ENCODE peak calls at places on chromosomes 4 and X, in ten cellular contexts. C is fibroblast of the aortic adventitia, W is BJ, J is HCT116, L is epithelial cell of esophagus, Z is H1, X is astrocyte of the cerebellum, V is WERI-Rb-1, B is neural progenitor cell, E is GM12864. G is an unnamed sample.

GRCh38 chr4:87541956-87542709 is 13.0 kb upstream of the SPARCL1 start:
- DNase-seq in C (no peak), W (no peak), J (no peak), L (no peak), Z (no peak), X (no peak), V (no peak), B (no peak), E (no peak), G (no peak)

GRCh38 chr4:123587983-123588494 is 191.4 kb downstream of the SPRY1 start:
- DNase-seq in C (peak; percentile 63), W (peak; percentile 83), J (peak; percentile 63), L (peak; percentile 86), Z (no peak), X (no peak), V (no peak), B (no peak), E (no peak), G (peak; percentile 63)

GRCh38 chr4:80081566-80081965 is 8.5 kb upstream of the ANTXR2 start:
- DNase-seq in C (no peak), W (no peak), J (no peak), L (peak; percentile 91), Z (no peak), X (no peak), V (no peak), B (no peak), E (no peak), G (no peak)

GRCh38 chrX:38192007-38192625 is 28.6 kb downstream of the SRPX start:
- DNase-seq in C (no peak), W (no peak), J (no peak), L (peak; percentile 39), Z (peak; percentile 45), X (no peak), V (no peak), B (peak; percentile 28), E (no peak), G (no peak)

GRCh38 chrX:1593286-1594271 is 2.2 kb downstream of the AKAP17A start:
- DNase-seq in C (no peak), W (no peak), J (no peak), L (no peak), Z (no peak), X (no peak), V (no peak), B (no peak), E (no peak), G (no peak)

GRCh38 chr4:119498520-119498919 is 130.1 kb downstream of the PDE5A start:
- DNase-seq in C (peak; percentile 46), W (no peak), J (no peak), L (no peak), Z (no peak), X (peak; percentile 31), V (no peak), B (no peak), E (no peak), G (peak; percentile 85)

GRCh38 chrX:1385824-1386223 is 6.1 kb downstream of the SLC25A6 start:
- DNase-seq in C (no peak), W (no peak), J (no peak), L (no peak), Z (peak; percentile 44), X (no peak), V (no peak), B (no peak), E (no peak), G (no peak)

GRCh38 chrX:4265036-4265435 is 551.6 kb upstream of the PRKX start:
- DNase-seq in C (no peak), W (no peak), J (no peak), L (no peak), Z (no peak), X (no peak), V (no peak), B (no peak), E (no peak), G (no peak)

GRCh38 chr4:22170353-22170752 is 221.8 kb upstream of the KCNIP4 start:
- DNase-seq in C (peak; percentile 33), W (no peak), J (no peak), L (peak; percentile 58), Z (no peak), X (peak; percentile 53), V (no peak), B (no peak), E (no peak), G (peak; percentile 84)

GRCh38 chr4:17780461-17781071 is 855 bp downstream of the FAM184B start:
- DNase-seq in C (peak; percentile 51), W (no peak), J (no peak), L (peak; percentile 14), Z (no peak), X (no peak), V (no peak), B (peak; percentile 2), E (no peak), G (peak; percentile 15)

GRCh38 chr4:17778431-17778830 is 3.0 kb downstream of the FAM184B start:
- DNase-seq in C (no peak), W (no peak), J (no peak), L (no peak), Z (no peak), X (no peak), V (no peak), B (no peak), E (no peak), G (no peak)

GRCh38 chr4:17781831-17782287 is 438 bp upstream of the FAM184B start:
- DNase-seq in C (no peak), W (no peak), J (no peak), L (no peak), Z (no peak), X (no peak), V (no peak), B (peak; percentile 44), E (no peak), G (no peak)

GRCh38 chr4:17785858-17786257 is 4.4 kb upstream of the FAM184B start:
- DNase-seq in C (no peak), W (no peak), J (no peak), L (no peak), Z (no peak), X (no peak), V (peak; percentile 22), B (no peak), E (no peak), G (no peak)

DNA sequence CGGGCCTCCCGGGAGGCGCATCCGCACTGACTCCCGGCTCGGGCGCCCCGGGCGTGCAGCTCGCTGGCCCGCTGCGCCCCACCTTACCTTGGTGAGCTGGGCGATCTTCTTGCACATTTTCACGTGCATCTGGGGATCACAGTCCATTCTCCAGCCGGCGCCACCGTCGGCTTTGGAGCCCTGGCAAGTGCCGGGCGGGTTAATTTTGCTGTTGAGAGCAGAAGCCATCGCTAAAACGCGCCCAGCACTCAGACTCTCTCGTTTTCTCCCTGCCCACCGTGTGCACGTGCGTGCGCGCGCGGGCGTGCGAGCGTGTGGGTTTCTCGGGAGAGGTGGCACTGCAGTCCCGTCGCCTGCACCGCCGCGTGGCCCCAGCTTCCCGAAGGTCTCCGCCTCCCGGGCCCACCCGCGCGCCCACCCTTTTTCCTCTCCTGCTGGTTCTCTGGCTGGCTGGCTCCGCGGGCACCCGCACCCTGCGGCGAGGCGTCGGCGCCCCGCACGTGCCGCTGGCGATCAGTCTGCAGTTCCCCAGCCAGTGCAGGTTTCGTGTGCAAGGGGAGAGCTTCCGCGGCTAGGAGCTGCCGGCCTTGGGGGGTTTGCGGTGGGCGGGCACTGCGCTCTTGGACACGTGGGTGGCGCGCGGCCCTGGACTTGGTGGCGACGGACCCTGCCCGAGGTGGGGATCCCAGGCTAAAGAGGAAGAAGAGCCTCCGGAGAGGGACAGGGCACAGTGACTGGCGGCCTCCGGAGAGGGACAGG is at the start of gene FAM184B:
- DNase-seq in C (peak; percentile 9), W (no peak), J (no peak), L (peak; percentile 14), Z (peak; percentile 70), X (no peak), V (no peak), B (peak; percentile 49), E (no peak), G (peak; percentile 11)
- H3K4me3 ChIP-seq in C (peak within 1 kb of the TSS; percentile 60), W (peak within 1 kb of the TSS; percentile 39), J (no peak within 1 kb of the TSS), L (peak within 1 kb of the TSS; percentile 46), Z (peak within 1 kb of the TSS; percentile 37), X (peak within 1 kb of the TSS; percentile 53), V (peak within 1 kb of the TSS; percentile 6), B (peak within 1 kb of the TSS; percentile 44), E (no peak within 1 kb of the TSS), G (peak within 1 kb of the TSS; percentile 41)

DNA sequence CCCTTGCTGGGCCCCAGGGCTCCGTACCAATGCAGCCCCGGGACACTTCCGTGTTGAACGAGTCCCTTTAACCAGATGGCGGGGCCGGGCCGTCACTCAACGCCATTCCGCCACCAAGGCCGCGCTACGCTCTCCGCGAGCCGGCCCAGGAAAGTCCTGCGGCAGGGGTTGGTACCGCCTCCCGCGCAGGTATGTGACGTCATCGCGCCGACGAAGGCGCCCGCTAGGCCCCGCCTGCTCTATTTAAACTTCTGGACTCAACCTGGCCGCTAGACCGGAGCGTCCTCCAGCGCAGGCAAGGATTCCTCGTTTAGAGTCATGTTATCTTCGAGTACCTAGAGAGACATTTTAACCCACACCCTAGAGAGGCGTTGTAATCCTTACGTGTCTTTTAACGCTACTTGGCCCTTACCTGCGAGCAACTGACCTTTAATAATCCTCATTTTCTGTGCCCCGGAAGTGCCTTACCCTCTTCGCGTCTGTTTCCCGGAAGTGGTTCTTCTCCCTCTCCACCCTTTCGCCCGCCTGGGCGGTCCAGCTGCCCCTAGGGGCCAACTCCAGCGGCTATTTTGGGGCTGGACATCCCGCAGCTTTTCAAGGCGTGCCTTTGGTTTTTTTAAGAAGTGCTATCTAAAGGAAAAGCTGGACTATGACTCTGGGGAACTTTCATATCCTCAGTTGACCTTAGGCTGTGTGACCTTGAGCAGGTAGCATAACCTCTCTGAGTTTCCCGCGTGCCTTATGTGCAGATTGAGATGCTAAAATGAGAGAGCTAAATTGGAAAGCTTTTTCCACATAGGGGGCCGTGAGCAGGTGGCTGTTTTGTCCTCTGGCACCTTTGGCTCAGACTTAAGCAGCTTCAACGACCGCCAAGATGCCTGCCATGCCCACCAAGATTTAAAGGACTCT is at the start of gene PNPLA4:
- DNase-seq in C (peak; percentile 65), W (peak; percentile 0), J (peak; percentile 72), L (peak; percentile 83), Z (peak; percentile 85), X (peak; percentile 18), V (peak; percentile 92), B (peak; percentile 87), E (peak; percentile 68), G (peak; percentile 85)
- TF ChIP-seq CTCF in C (peak; percentile 26), W (peak; percentile 47), J (no peak), L (no peak), Z (no peak), X (peak; percentile 28), V (peak; percentile 50), B (peak; percentile 41), E (peak; percentile 34), G (peak; percentile 30)

GRCh38 chr4:15652191-15652590 is 3.0 kb downstream of the FBXL5 start:
- DNase-seq in C (peak; percentile 38), W (no peak), J (no peak), L (no peak), Z (no peak), X (no peak), V (no peak), B (no peak), E (no peak), G (no peak)
- H3K4me3 ChIP-seq in C (peak overlapping the region; percentile 84), W (no peak overlapping the region), J (no peak overlapping the region), L (no peak overlapping the region), Z (no peak overlapping the region), X (no peak overlapping the region), V (no peak overlapping the region), B (no peak overlapping the region), E (no peak overlapping the region), G (no peak overlapping the region)

DNA sequence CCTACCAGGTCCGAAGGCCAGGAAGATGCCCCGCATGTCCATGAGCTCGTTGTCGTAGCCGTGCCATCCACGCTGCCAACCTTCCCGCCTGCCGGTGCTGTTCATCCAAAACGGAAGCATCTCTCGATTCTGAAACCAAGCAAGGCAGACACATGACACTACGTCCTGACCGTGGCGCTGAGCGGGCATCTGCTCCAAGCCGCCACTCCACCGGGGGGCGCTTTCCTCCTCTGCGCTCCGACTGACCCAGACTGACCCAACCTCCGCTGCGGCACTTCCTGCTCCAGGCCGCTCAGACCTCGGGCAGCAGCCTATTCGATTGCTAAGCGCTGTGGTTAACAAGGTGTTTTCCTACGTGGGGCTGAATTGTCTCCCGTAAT is 120.4 kb downstream of the ENPP6 start:
- DNase-seq in C (no peak), W (no peak), J (no peak), L (no peak), Z (peak; percentile 91), X (no peak), V (no peak), B (peak; percentile 25), E (no peak), G (no peak)
- TF ChIP-seq CTCF in C (peak; percentile 28), W (peak; percentile 22), J (no peak), L (no peak), Z (peak; percentile 90), X (no peak), V (peak; percentile 38), B (peak; percentile 31), E (no peak), G (no peak)